ENCODE peak calls at places on chromosomes 16 and 17, in seven cellular contexts. O is ovary; H is MM.1S; F is CD4-positive, CD25-positive, alpha-beta regulatory T cell; E is stomach; N is pancreas; Y is mesendoderm. P is an unnamed sample.
A peak's percentile ranks its signal among the peaks of the same experiment; 100 is the strongest.

GRCh38 chr16:53973021-53973420 is 269.1 kb downstream of the FTO start:
- DNase-seq in O (no peak), H (no peak), F (no peak), E (no peak), N (no peak), Y (peak; percentile 3), P (no peak)

GRCh38 chr16:648071-648785 is 937 bp upstream of the WDR90 start:
- DNase-seq in O (no peak), H (peak; percentile 81), F (peak; percentile 28), E (peak; percentile 83), N (peak; percentile 85), Y (no peak), P (peak; percentile 76)

GRCh38 chr16:67672739-67673662 is 6.4 kb downstream of the C16orf86 start:
- DNase-seq in O (peak; percentile 77), H (peak; percentile 61), F (peak; percentile 36), E (peak; percentile 75), N (no peak), Y (peak; percentile 76), P (peak; percentile 80)

GRCh38 chr17:76579281-76579680 is 6.4 kb downstream of the ST6GALNAC2 start:
- DNase-seq in O (no peak), H (no peak), F (no peak), E (no peak), N (no peak), Y (no peak), P (peak; percentile 45)

GRCh38 chr17:12386240-12386639 is 279.4 kb upstream of the MYOCD start:
- DNase-seq in O (no peak), H (no peak), F (no peak), E (no peak), N (no peak), Y (peak; percentile 53), P (no peak)

GRCh38 chr16:75483222-75483621 is 12.0 kb downstream of the CHST6 start:
- DNase-seq in O (no peak), H (no peak), F (no peak), E (no peak), N (no peak), Y (no peak), P (no peak)

GRCh38 chr16:17369441-17369951 is 101.3 kb downstream of the XYLT1 start:
- DNase-seq in O (no peak), H (peak; percentile 68), F (peak; percentile 85), E (peak; percentile 59), N (no peak), Y (no peak), P (peak; percentile 81)

GRCh38 chr17:57536789-57537523 is 208.1 kb downstream of the CCDC182 start:
- DNase-seq in O (no peak), H (no peak), F (no peak), E (no peak), N (no peak), Y (no peak), P (no peak)

GRCh38 chr16:48099455-48099854 is 56.3 kb downstream of the ABCC12 start:
- DNase-seq in O (no peak), H (no peak), F (no peak), E (no peak), N (no peak), Y (peak; percentile 71), P (no peak)

GRCh38 chr17:50372708-50373556 is at the start of the genes EME1 and MRPL27:
- DNase-seq in O (peak; percentile 73), H (peak; percentile 93), F (peak; percentile 93), E (peak; percentile 82), N (peak; percentile 88), Y (peak; percentile 95), P (peak; percentile 92)

GRCh38 chr17:50371526-50371925 is 1.5 kb downstream of the MRPL27 start:
- DNase-seq in O (no peak), H (no peak), F (no peak), E (no peak), N (no peak), Y (no peak), P (no peak)

GRCh38 chr17:50375858-50376538 is 3.0 kb downstream of the EME1 start:
- DNase-seq in O (no peak), H (no peak), F (no peak), E (no peak), N (no peak), Y (peak; percentile 58), P (no peak)

GRCh38 chr17:50372222-50372621 is 762 bp downstream of the MRPL27 start:
- DNase-seq in O (no peak), H (no peak), F (no peak), E (no peak), N (no peak), Y (no peak), P (no peak)

GRCh38 chr17:50373705-50374104 is 676 bp downstream of the EME1 start:
- DNase-seq in O (no peak), H (no peak), F (no peak), E (no peak), N (no peak), Y (no peak), P (no peak)
- H3K4me3 ChIP-seq in O (no peak overlapping the region), H (peak overlapping the region; percentile 79), F (peak overlapping the region; percentile 97), E (no peak overlapping the region), N (no peak overlapping the region), Y (no peak overlapping the region), P (peak overlapping the region; percentile 69)

GRCh38 chr17:21376585-21376834 is 353 bp downstream of the KCNJ12 start:
- DNase-seq in O (no peak), H (no peak), F (no peak), E (no peak), N (peak; percentile 47), Y (no peak), P (no peak)

GRCh38 chr17:21375162-21375560 is 996 bp upstream of the KCNJ12 start:
- DNase-seq in O (no peak), H (no peak), F (no peak), E (no peak), N (peak; percentile 31), Y (no peak), P (no peak)

GRCh38 chr17:21374455-21375161 is 1.5 kb upstream of the KCNJ12 start:
- DNase-seq in O (no peak), H (no peak), F (no peak), E (no peak), N (no peak), Y (peak; percentile 15), P (peak; percentile 17)

GRCh38 chr17:21376835-21377690 is 906 bp downstream of the KCNJ12 start:
- DNase-seq in O (no peak), H (no peak), F (no peak), E (peak; percentile 52), N (peak; percentile 42), Y (peak; percentile 60), P (no peak)

GRCh38 chr17:21375757-21376584 is at the start of gene KCNJ12:
- DNase-seq in O (no peak), H (no peak), F (no peak), E (peak; percentile 41), N (peak; percentile 60), Y (peak; percentile 37), P (no peak)
- H3K4me3 ChIP-seq in O (peak within 1 kb of the TSS; percentile 37), H (no peak within 1 kb of the TSS), F (no peak within 1 kb of the TSS), E (peak within 1 kb of the TSS; percentile 57), N (peak within 1 kb of the TSS; percentile 23), Y (peak within 1 kb of the TSS; percentile 28), P (no peak within 1 kb of the TSS)

DNA sequence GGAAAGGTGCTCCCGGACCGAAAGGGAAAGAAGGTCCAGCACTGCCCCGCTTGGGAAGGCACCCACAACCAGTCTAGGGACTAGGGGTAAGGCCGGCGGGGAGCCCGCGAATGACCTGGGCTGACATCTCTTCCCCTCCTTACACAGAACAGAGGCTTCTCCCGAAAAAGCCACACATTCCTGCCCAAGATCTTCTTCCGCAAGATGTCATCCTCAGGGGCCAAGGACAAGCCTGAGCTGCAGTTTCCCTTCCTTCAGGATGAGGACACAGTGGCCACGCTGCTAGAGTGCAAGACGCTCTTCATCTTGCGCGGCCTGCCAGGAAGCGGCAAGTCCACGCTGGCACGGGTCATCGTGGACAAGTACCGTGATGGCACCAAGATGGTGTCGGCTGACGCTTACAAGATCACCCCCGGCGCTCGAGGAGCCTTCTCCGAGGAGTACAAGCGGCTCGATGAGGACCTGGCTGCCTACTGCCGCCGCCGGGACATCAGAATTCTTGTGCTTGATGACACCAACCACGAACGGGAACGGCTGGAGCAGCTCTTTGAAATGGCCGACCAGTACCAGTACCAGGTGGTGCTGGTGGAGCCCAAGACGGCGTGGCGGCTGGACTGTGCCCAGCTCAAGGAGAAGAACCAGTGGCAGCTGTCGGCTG is 1.5 kb downstream of the CNP start:
- DNase-seq in O (peak; percentile 42), H (no peak), F (no peak), E (no peak), N (peak; percentile 75), Y (no peak), P (no peak)
- H3K4me3 ChIP-seq in O (no peak overlapping the region), H (peak overlapping the region; percentile 82), F (peak overlapping the region; percentile 41), E (peak overlapping the region; percentile 93), N (peak overlapping the region; percentile 93), Y (no peak overlapping the region), P (no peak overlapping the region)

GRCh38 chr16:7689234-7689633 is 356.6 kb downstream of the RBFOX1 start:
- DNase-seq in O (no peak), H (no peak), F (no peak), E (no peak), N (no peak), Y (peak; percentile 82), P (no peak)
- H3K4me3 ChIP-seq in O (no peak overlapping the region), H (no peak overlapping the region), F (no peak overlapping the region), E (no peak overlapping the region), N (no peak overlapping the region), Y (no peak overlapping the region), P (no peak overlapping the region)

GRCh38 chr17:78737332-78737731 is 44.7 kb downstream of the CYTH1 start:
- DNase-seq in O (no peak), H (peak; percentile 12), F (no peak), E (no peak), N (no peak), Y (peak; percentile 54), P (no peak)
- H3K4me3 ChIP-seq in O (no peak overlapping the region), H (peak overlapping the region; percentile 86), F (peak overlapping the region; percentile 88), E (no peak overlapping the region), N (peak overlapping the region; percentile 54), Y (no peak overlapping the region), P (peak overlapping the region; percentile 89)

P was measured in GM12865.